ENCODE peak calls at places on chromosome 4, in seven cellular contexts. P is heart left ventricle, L is AG04449, B is fibroblast of lung, G is fibroblast of mammary gland, J is psoas muscle, V is tibial artery. W is an unnamed sample.
A peak's percentile ranks its signal among the peaks of the same experiment; 100 is the strongest.

GRCh38 chr4:7031526-7032449 is 11.4 kb upstream of the TADA2B start:
- DNase-seq in J (no peak), L (no peak), B (peak; percentile 25), V (no peak), G (no peak), P (peak; percentile 17), W (no peak)

GRCh38 chr4:146407669-146408084 is 114.1 kb downstream of the SLC10A7 start:
- DNase-seq in V (no peak), B (peak; percentile 36), G (peak; percentile 37), J (no peak), L (no peak), P (no peak), W (no peak)

GRCh38 chr4:25110653-25111329 is 49.5 kb downstream of the SEPSECS start:
- DNase-seq in P (no peak), G (no peak), J (no peak), L (no peak), B (no peak), V (no peak), W (no peak)

GRCh38 chr4:48967101-48967500 is 19.0 kb upstream of the CWH43 start:
- DNase-seq in G (no peak), L (no peak), J (no peak), B (peak; percentile 62), V (no peak), P (no peak), W (no peak)

GRCh38 chr4:54227261-54228063 is 1.6 kb upstream of the PDGFRA start:
- DNase-seq in L (no peak), V (peak; percentile 71), B (peak; percentile 75), G (peak; percentile 82), P (no peak), J (no peak), W (no peak)

GRCh38 chr4:82745173-82745842 is 53.3 kb downstream of the SCD5 start:
- DNase-seq in L (peak; percentile 85), V (no peak), J (no peak), G (no peak), P (no peak), B (peak; percentile 94), W (peak; percentile 32)

GRCh38 chr4:80153800-80154546 is 43.3 kb upstream of the PRDM8 start:
- DNase-seq in V (no peak), G (peak; percentile 79), L (no peak), B (peak; percentile 43), J (no peak), P (no peak), W (no peak)

GRCh38 chr4:72084587-72085011 is 52.8 kb downstream of the NPFFR2 start:
- DNase-seq in V (no peak), L (no peak), B (peak; percentile 63), G (no peak), P (no peak), J (no peak), W (no peak)

GRCh38 chr4:155604718-155605601 is 61.7 kb upstream of the GUCY1A1 start:
- DNase-seq in G (peak; percentile 95), V (no peak), L (no peak), J (no peak), P (peak; percentile 42), B (peak; percentile 96), W (peak; percentile 55)

GRCh38 chr4:146224331-146224966 is 10.1 kb downstream of the REELD1 start:
- DNase-seq in L (no peak), B (peak; percentile 23), G (no peak), V (no peak), P (no peak), J (no peak), W (no peak)

GRCh38 chr4:149238097-149238496 is 577.5 kb downstream of the IQCM start:
- DNase-seq in V (no peak), L (no peak), B (no peak), P (no peak), J (no peak), G (no peak), W (no peak)

GRCh38 chr4:168092176-168092712 is at the start of gene ANXA10:
- DNase-seq in V (no peak), B (no peak), J (no peak), G (no peak), L (no peak), P (no peak), W (no peak)

DNA sequence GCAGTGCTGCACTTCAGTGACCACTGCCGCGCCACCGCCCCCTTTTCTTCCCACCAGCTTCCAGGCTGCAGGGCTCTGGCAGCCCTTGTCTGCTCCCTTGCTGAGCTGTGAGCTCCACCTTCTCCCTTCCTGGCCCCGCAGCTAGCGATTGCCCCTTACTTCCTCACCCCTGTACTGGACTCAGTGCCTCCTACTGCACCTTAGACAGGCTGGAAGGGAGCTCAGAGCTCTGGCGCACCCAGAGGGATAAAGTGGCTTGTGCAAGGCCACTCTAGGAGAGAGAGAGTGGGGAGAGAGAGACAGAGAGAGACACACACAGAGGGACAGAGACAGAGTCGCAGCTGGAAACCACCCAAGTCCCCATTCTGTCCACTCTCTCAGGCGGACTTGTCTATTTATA is 6.0 kb downstream of the RASL11B start:
- DNase-seq in J (peak; percentile 14), P (peak; percentile 83), V (peak; percentile 82), B (no peak), L (no peak), G (no peak), W (no peak)
- H3K4me3 ChIP-seq in J (no peak overlapping the region), P (no peak overlapping the region), V (no peak overlapping the region), B (no peak overlapping the region), L (no peak overlapping the region), G (no peak overlapping the region), W (no peak overlapping the region)

GRCh38 chr4:159900562-159900961 is 797.7 kb downstream of the RAPGEF2 start:
- DNase-seq in L (no peak), V (no peak), J (no peak), B (no peak), G (no peak), P (no peak), W (no peak)

GRCh38 chr4:159902648-159903047 is 799.8 kb downstream of the RAPGEF2 start:
- DNase-seq in L (no peak), G (no peak), V (no peak), P (no peak), J (no peak), B (no peak), W (no peak)

GRCh38 chr4:159904906-159905305 is 802.0 kb downstream of the RAPGEF2 start:
- DNase-seq in V (no peak), L (no peak), P (no peak), G (no peak), B (no peak), J (no peak), W (no peak)

DNA sequence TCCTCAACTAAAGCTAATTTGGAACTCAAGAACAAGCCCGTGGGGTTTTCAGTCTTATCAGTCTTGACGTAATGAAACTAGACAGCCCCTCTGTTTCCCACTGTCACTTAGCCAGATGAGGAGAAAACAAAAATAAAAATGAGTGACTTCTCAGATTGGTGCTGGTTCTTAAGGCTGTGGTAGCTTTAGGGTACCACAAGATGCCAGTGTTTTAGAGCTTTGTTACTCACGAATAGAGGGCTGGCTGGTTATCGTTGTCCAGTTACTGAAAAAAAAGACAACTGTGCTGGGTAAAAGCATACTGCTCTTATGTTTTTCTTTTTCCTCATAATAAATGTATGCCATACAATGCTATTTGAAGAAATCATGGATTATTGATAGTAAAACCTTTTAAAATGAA is 796.7 kb downstream of the RAPGEF2 start:
- DNase-seq in J (no peak), P (no peak), B (no peak), G (no peak), V (no peak), L (no peak), W (no peak)
- TF ChIP-seq CTCF in J (no peak), P (no peak), B (no peak), G (no peak), V (no peak), L (no peak), W (no peak)

DNA sequence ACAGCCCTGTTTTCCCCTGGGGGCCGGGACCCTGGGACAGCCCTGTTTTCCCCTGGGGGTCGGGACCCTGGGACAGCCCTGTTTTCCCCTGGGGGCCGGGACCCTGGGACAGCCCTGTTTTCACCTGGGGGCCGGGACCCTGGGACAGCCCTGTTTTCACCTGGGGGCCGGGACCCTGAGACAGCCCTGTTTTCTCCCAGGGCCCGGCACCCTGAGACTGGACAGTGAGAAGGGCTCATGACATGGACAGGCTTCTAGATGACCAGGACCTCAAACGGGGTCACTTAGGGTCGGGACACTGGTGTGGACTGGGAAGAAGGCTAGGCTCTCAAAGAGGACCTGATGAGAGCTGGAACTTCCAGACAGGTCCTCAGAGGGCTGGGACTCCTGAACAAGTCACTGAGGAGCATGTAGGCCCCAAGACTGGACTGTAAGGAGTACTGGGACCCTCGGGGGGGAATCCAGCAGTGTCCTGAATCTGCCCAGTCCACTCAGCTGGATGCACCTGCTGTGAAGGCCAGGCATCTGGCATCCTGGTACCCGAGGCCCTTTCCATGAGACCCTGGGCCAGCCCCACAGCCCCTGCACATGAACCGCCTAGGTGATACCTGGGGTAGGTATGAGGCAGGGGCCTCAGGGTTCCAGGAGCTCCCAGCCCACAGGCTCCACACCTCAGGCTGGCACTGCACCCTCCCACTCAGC is 2.4 kb downstream of the PCGF3 start:
- DNase-seq in J (no peak), B (no peak), G (no peak), L (no peak), P (no peak), V (no peak), W (no peak)
- H3K4me3 ChIP-seq in J (peak overlapping the region; percentile 18), B (no peak overlapping the region), G (peak overlapping the region; percentile 1), L (peak overlapping the region; percentile 12), P (no peak overlapping the region), V (no peak overlapping the region), W (no peak overlapping the region)

DNA sequence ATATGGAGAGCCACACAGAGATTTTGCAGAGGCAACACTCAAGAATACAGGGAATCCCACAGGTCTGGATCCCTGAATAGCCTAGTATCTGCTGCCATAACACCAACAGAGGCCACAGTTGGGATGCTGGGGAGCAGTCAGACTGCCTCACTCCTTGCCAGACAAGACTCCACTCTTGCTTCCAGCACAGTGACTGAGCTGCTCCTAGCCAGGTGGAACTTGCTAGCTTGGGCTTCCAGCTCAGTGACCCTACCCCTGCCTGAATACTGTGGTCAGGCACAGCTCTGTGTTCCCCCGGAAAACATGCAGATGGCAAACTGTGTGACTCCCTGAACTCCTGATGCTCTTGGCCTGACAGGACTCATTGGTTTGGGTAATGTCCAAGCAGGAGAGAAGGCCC is 251.8 kb downstream of the KCTD8 start:
- DNase-seq in J (no peak), L (no peak), V (no peak), P (no peak), B (no peak), G (no peak), W (no peak)
- TF ChIP-seq CTCF in J (no peak), L (no peak), V (no peak), P (no peak), B (no peak), G (no peak), W (no peak)

W was measured in kidney epithelial cell.